ENCODE peak calls at places on chromosomes 3 and 15, in four cellular contexts. R is suprapubic skin, T is upper lobe of left lung, P is transverse colon. U is an unnamed sample.

GRCh38 chr3:49028673-49029562 is at the start of gene IMPDH2:
- DNase-seq in T (peak), P (peak), R (peak), U (peak)

GRCh38 chr3:123385499-123385898 is 63.4 kb downstream of the ADCY5 start:
- DNase-seq in R (no peak), T (no peak), P (no peak), U (no peak)

GRCh38 chr3:123286308-123287023 is 84.7 kb downstream of the SEC22A start:
- DNase-seq in T (peak), P (peak), R (no peak), U (peak)

GRCh38 chr15:72515591-72516389 is 41.7 kb downstream of the ARIH1 start:
- DNase-seq in T (no peak), P (no peak), R (no peak), U (no peak)

GRCh38 chr15:67945951-67946700 is 106.3 kb upstream of the RNU6-1 start:
- DNase-seq in R (no peak), T (no peak), P (no peak), U (no peak)

GRCh38 chr3:126135398-126136076 is 44.8 kb downstream of the ALDH1L1 start:
- DNase-seq in R (peak), P (peak), T (peak), U (no peak)

GRCh38 chr3:45496550-45496949 is 98.0 kb upstream of the LIMD1 start:
- DNase-seq in R (no peak), P (no peak), T (no peak), U (no peak)

GRCh38 chr15:29818141-29818540 is 4.1 kb downstream of the TJP1 start:
- DNase-seq in R (no peak), T (no peak), P (no peak), U (no peak)

GRCh38 chr3:71258116-71258515 is 325.4 kb downstream of the FOXP1 start:
- DNase-seq in P (no peak), T (no peak), R (no peak), U (peak)

GRCh38 chr15:70486451-70487379 is 276.6 kb downstream of the UACA start:
- DNase-seq in R (no peak), T (no peak), P (no peak), U (peak)

GRCh38 chr3:10374311-10374710 is 53.4 kb upstream of the SEC13 start:
- DNase-seq in T (no peak), P (no peak), R (no peak), U (no peak)

GRCh38 chr15:90826886-90827435 is 41.4 kb upstream of the FURIN start:
- DNase-seq in R (no peak), T (no peak), P (no peak), U (no peak)

GRCh38 chr15:90009301-90010063 is 8.4 kb downstream of the ZNF710 start:
- DNase-seq in P (peak), R (no peak), T (no peak), U (no peak)

GRCh38 chr3:15512173-15512572 is 9.3 kb downstream of the COLQ start:
- DNase-seq in P (no peak), R (no peak), T (no peak), U (no peak)

GRCh38 chr3:120625199-120625598 is 29.1 kb downstream of the NDUFB4 start:
- DNase-seq in T (no peak), R (no peak), P (no peak), U (no peak)
- TF ChIP-seq POLR2A in T (no peak), R (no peak), P (no peak), U (no peak)

GRCh38 chr3:52240059-52240885 is 1.3 kb upstream of the TWF2 start:
- DNase-seq in T (no peak), R (peak), P (peak), U (peak)

GRCh38 chr3:52240886-52241244 is 1.9 kb upstream of the TWF2 start:
- DNase-seq in P (no peak), R (peak), T (no peak), U (no peak)

GRCh38 chr3:52237659-52238172 is 1.2 kb downstream of the TWF2 start:
- DNase-seq in T (peak), P (peak), R (peak), U (peak)

GRCh38 chr3:52238193-52238760 is 681 bp downstream of the TWF2 start:
- DNase-seq in R (peak), P (no peak), T (no peak), U (no peak)

DNA sequence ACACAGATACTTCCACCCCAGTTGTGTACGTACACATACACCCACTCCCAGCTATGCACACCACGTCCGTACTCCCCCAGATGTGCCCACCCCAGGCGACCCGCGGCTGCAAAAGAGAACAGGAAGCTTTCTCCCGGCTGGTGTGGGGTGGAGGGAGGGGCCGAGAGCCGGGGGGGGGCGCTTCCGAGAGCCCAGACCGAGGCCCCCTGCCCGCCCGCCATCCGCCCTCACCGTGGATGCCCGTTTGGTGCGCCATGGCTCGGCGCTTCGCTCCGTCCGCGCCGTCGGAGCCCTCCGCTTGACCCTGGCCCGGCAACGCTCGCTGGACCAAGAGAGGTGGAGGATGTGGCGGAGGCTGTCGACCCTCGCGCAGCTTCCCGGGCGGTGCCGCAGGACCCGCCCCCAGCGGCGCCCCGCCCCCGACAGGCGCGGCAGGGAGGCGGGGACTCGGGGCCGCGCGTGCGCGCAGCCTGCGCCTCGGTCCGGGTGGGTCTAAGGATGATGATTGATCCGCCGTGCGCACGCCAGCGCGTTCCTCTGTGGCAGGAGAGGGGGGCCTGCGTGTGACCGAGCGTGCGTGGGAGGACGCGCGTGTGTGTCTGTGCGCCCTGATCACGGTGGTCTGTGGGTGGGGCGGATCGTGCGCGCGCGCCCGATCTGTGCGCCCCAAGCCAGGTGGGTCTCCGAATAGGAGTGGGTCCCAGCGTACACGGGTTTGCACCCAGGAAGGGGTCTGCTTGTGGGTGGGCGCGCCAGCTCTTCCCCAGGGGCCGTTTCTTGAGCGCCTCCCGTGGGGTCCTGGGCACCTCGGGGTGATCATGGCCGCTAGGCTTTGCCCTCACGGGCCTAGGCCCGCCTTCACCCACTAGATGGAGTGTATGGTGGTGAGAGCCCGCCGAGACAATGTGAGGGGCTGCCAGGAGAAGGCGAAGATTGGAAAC is at the start of gene TWF2:
- DNase-seq in T (peak), P (peak), R (peak), U (peak)
- TF ChIP-seq POLR2A in T (no peak), P (peak), R (no peak), U (peak)

DNA sequence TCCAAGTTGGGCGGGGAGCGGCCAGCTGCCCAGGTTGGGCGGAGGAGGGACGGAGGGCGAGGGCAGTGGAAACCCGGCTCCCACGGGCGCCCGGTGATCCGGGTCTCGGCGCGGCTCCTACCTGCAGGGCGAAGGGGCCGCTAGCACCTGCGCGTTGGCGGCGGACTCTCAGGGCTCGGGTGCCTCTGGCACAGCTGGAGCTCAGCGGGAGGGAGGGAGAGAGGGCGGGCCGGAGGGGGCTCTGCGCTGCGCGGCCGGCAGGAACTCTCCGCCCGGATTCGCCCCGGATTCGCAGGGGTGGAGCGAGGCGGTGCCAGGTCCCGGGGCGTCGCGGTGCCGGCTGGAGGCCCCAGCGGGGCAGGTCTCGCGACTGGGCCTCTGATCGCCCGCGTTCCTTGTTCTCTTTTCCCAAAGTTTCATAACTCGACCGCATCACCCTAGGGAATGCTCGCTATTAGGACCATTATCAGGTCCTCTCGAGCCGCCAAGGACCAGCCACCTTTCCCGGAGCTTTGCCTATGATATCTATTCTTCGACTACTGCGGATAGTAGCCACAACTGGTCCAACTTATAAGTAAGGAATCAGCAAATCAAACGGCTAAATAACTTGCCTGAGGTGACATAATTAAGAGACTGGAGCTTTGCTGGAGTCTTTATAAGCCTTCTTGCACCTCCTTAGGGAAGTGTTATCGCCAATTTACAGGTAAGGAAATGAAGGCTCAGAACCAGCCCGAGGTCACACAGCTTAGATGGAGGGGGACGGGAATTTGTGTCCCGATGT is at the start of gene PLD1:
- DNase-seq in R (peak), P (peak), T (peak), U (peak)
- TF ChIP-seq POLR2A in R (peak), P (peak), T (peak), U (no peak)

GRCh38 chr15:26628879-26629529 is 143.9 kb downstream of the GABRB3 start:
- DNase-seq in R (peak), T (peak), P (no peak), U (no peak)
- TF ChIP-seq POLR2A in R (no peak), T (no peak), P (peak), U (no peak)

U was measured in H54.